ENCODE peak calls at places on chromosome 22, in seven cellular contexts. R is NCI-H774; W is NCI-H748 treated with DMSO at 0.1 percent for 48 hours; T is stimulated activated CD4-positive, alpha-beta T cell treated with anti-CD3 and anti-CD28 coated beads, Interleukin-4, amount 100 ng/mL, for 1 hour; Q is natural killer cell; J is GM12864; F is EH. U is an unnamed sample.

GRCh38 chr22:37000676-37001534 is 18.3 kb downstream of the TST start:
- DNase-seq in J (no peak), F (no peak), W (no peak), Q (no peak), R (no peak), T (no peak), U (no peak)

GRCh38 chr22:49237279-49237678 is 590.4 kb downstream of the BRD1 start:
- DNase-seq in R (no peak), F (no peak), T (no peak), Q (no peak), J (no peak), W (no peak), U (no peak)

GRCh38 chr22:37487129-37487528 is 945 bp upstream of the MFNG start:
- DNase-seq in W (no peak), J (no peak), Q (no peak), T (no peak), F (no peak), R (no peak), U (no peak)

GRCh38 chr22:37674951-37675929 is at the start of gene LGALS1:
- DNase-seq in J (peak), R (peak), W (no peak), T (peak), F (peak), Q (peak), U (peak)

GRCh38 chr22:25970996-25971811 is 198.1 kb upstream of the SEZ6L start:
- DNase-seq in Q (no peak), T (no peak), J (no peak), F (no peak), R (no peak), W (no peak), U (no peak)

GRCh38 chr22:44848791-44849410 is 96.5 kb downstream of the ARHGAP8 start:
- DNase-seq in Q (no peak), T (no peak), R (no peak), W (no peak), F (no peak), J (no peak), U (no peak)

GRCh38 chr22:37021710-37022482 is 2.4 kb downstream of the MPST start:
- DNase-seq in Q (peak), T (peak), J (peak), F (peak), R (no peak), W (no peak), U (peak)

GRCh38 chr22:23058063-23058462 is 12.3 kb upstream of the GNAZ start:
- DNase-seq in W (no peak), J (no peak), F (no peak), Q (no peak), R (no peak), T (no peak), U (no peak)

GRCh38 chr22:29892315-29892714 is 9.3 kb downstream of the MTMR3 start:
- DNase-seq in R (no peak), J (no peak), T (no peak), W (no peak), Q (no peak), F (no peak), U (no peak)

GRCh38 chr22:26592368-26593015 is 2.6 kb upstream of the TPST2 start:
- DNase-seq in R (no peak), F (no peak), Q (peak), T (peak), W (no peak), J (peak), U (peak)

GRCh38 chr22:40479887-40480538 is 109.6 kb downstream of the SGSM3 start:
- DNase-seq in F (peak), J (no peak), R (no peak), Q (no peak), T (no peak), W (no peak), U (no peak)

GRCh38 chr22:26406118-26406517 is 22.9 kb upstream of the ASPHD2 start:
- DNase-seq in R (peak), F (peak), W (no peak), T (no peak), J (no peak), Q (no peak), U (no peak)

GRCh38 chr22:20471126-20471833 is 24.3 kb downstream of the KLHL22 start:
- DNase-seq in W (no peak), F (no peak), R (no peak), T (no peak), Q (no peak), J (no peak), U (no peak)